ENCODE peak calls at places on chromosome 16, in ten cellular contexts. N, R, S, M, Y, E, W, C, I and G are unnamed samples.

GRCh38 chr16:19115148-19116021 is 1.6 kb downstream of the ITPRIPL2 start:
- DNase-seq in N (no peak), M (no peak), I (no peak), Y (peak; percentile 53), S (no peak), C (no peak), W (no peak), R (no peak), E (no peak), G (no peak)

GRCh38 chr16:56625140-56625942 is at the start of gene MT1E:
- DNase-seq in M (no peak), I (peak; percentile 72), R (peak; percentile 41), C (no peak), W (peak; percentile 89), N (peak; percentile 96), E (peak; percentile 74), S (no peak), Y (peak; percentile 88), G (no peak)

GRCh38 chr16:67349172-67349571 is 22.6 kb downstream of the LRRC36 start:
- DNase-seq in Y (no peak), C (no peak), S (no peak), N (no peak), M (no peak), I (peak; percentile 23), R (peak; percentile 24), E (peak; percentile 20), W (no peak), G (no peak)

GRCh38 chr16:58658796-58659211 is 25.8 kb downstream of the SLC38A7 start:
- DNase-seq in E (no peak), Y (no peak), C (no peak), I (no peak), M (no peak), R (no peak), W (no peak), N (no peak), S (no peak), G (no peak)

GRCh38 chr16:28935333-28935732 is 3.6 kb downstream of the CD19 start:
- DNase-seq in I (no peak), W (no peak), S (no peak), N (no peak), R (no peak), C (no peak), Y (no peak), M (no peak), E (no peak), G (no peak)

GRCh38 chr16:87278191-87279093 is 38.8 kb downstream of the C16orf95 start:
- DNase-seq in E (peak; percentile 58), M (peak; percentile 85), S (peak; percentile 89), C (peak; percentile 73), N (peak; percentile 85), Y (peak; percentile 78), I (peak; percentile 51), W (peak; percentile 83), R (peak; percentile 73), G (no peak)

GRCh38 chr16:79767597-79768280 is 167.2 kb upstream of the MAF start:
- DNase-seq in W (peak; percentile 45), M (no peak), E (peak; percentile 45), S (no peak), Y (no peak), R (peak; percentile 11), C (no peak), N (peak; percentile 15), I (peak; percentile 58), G (no peak)

GRCh38 chr16:75491876-75492275 is 3.4 kb downstream of the CHST6 start:
- DNase-seq in M (no peak), S (no peak), N (peak; percentile 38), C (no peak), I (peak; percentile 18), W (no peak), Y (no peak), E (peak; percentile 36), R (peak; percentile 28), G (no peak)

GRCh38 chr16:88730632-88731607 is 24.6 kb downstream of the CTU2 start:
- DNase-seq in R (no peak), C (no peak), N (no peak), S (no peak), Y (no peak), M (no peak), E (no peak), I (no peak), W (no peak), G (no peak)

GRCh38 chr16:53912155-53912554 is 208.2 kb downstream of the FTO start:
- DNase-seq in R (peak; percentile 7), S (no peak), I (peak; percentile 94), Y (no peak), M (peak; percentile 18), N (no peak), W (no peak), E (peak; percentile 89), C (no peak), G (no peak)

GRCh38 chr16:30740364-30741251 is 7.6 kb upstream of the PHKG2 start:
- DNase-seq in C (no peak), S (no peak), I (peak; percentile 97), N (peak; percentile 92), Y (peak; percentile 86), E (peak; percentile 98), W (peak; percentile 91), R (no peak), M (no peak), G (no peak)

GRCh38 chr16:5024632-5025031 is 9.1 kb downstream of the NAGPA start:
- DNase-seq in I (peak; percentile 54), M (no peak), Y (no peak), S (no peak), E (peak; percentile 45), N (peak; percentile 70), C (no peak), R (peak; percentile 30), W (no peak), G (no peak)
- TF ChIP-seq CTCF in I (peak; percentile 61), M (no peak), Y (peak; percentile 21), S (no peak), E (peak; percentile 22), N (peak; percentile 53), C (no peak), R (no peak), W (peak; percentile 39), G (no peak)

GRCh38 chr16:66152841-66153525 is 213.5 kb upstream of the CDH5 start:
- DNase-seq in S (no peak), R (peak; percentile 18), M (no peak), I (no peak), W (no peak), C (no peak), N (no peak), E (no peak), Y (no peak), G (no peak)
- TF ChIP-seq CTCF in S (no peak), R (no peak), M (no peak), I (no peak), W (no peak), C (no peak), N (no peak), E (no peak), Y (no peak), G (no peak)

GRCh38 chr16:363110-364090 is 6.9 kb downstream of the MRPL28 start:
- DNase-seq in N (no peak), R (no peak), M (no peak), C (no peak), W (peak; percentile 48), I (no peak), E (no peak), S (no peak), Y (no peak), G (no peak)
- TF ChIP-seq CTCF in N (no peak), R (no peak), M (no peak), C (no peak), W (no peak), I (no peak), E (no peak), S (no peak), Y (no peak), G (no peak)

GRCh38 chr16:2205967-2206313 is 686 bp downstream of the MLST8 start:
- DNase-seq in C (no peak), W (peak; percentile 72), M (no peak), R (no peak), E (no peak), I (no peak), Y (no peak), N (no peak), S (no peak), G (no peak)

GRCh38 chr16:2206420-2206779 is 1.1 kb downstream of the MLST8 start:
- DNase-seq in N (no peak), M (no peak), I (no peak), W (no peak), E (no peak), R (no peak), Y (no peak), C (no peak), S (no peak), G (no peak)

GRCh38 chr16:2206780-2207433 is 1.7 kb downstream of the MLST8 start:
- DNase-seq in S (no peak), E (no peak), W (no peak), M (no peak), I (no peak), R (no peak), C (no peak), N (no peak), Y (no peak), G (no peak)

GRCh38 chr16:2204727-2205103 is 539 bp upstream of the MLST8 start:
- DNase-seq in S (no peak), I (no peak), E (no peak), W (no peak), R (no peak), C (no peak), M (no peak), N (no peak), Y (no peak), G (no peak)

DNA sequence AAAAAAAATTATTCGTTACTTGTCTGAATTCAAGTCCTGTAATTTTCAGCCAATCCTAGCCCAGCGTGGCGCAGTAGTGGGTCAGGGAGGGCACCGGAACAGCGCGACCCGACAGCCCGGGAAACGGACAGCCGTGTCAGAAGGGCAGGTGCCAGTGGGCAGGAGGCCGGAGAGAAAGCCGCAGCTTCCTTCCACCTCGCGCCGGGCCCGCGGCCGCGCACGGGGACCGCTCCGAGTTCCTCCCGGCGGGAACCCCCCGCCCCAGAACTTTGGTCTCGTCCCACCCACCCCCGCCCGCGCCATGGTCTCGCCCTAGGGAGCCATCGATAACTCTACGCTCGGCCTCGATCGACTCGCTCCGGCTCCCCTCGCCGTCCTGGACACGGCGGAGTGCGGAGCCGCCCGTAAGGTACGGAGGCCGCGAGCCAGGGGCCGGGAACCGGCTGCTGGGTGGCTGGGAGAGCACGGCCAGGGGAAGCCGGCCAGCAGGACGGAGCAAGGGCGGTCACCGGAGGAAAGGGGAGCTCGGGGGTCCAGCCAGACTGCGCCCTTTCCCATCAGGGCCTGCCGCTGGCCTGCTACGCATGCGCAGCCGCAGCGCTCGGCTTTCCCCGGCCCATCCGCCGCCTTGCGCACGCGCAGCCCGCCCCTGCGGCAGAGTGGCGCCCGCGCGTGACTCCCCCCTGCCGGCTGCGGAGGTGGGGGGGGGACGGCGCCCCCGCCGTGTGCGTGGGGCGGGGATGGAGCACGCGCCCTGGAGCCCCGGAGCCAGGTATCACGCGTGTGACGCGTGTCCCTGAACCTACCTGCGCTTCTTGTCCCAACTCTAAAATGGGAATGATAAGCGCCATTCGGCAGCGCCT is at the start of gene MLST8:
- DNase-seq in C (peak; percentile 78), Y (peak; percentile 88), I (peak; percentile 77), E (peak; percentile 80), S (peak; percentile 82), N (peak; percentile 86), M (peak; percentile 99), R (peak; percentile 94), W (peak; percentile 95), G (peak; percentile 99)
- TF ChIP-seq CTCF in C (peak; percentile 38), Y (peak; percentile 28), I (peak; percentile 50), E (no peak), S (no peak), N (peak; percentile 15), M (no peak), R (peak; percentile 31), W (peak; percentile 24), G (no peak)

GRCh38 chr16:25031441-25032307 is 16.5 kb upstream of the ARHGAP17 start:
- DNase-seq in W (peak; percentile 92), N (peak; percentile 92), S (peak; percentile 80), R (peak; percentile 98), E (peak; percentile 94), M (peak; percentile 92), Y (peak; percentile 85), C (peak; percentile 77), I (peak; percentile 92), G (peak; percentile 69)
- TF ChIP-seq CTCF in W (no peak), N (no peak), S (no peak), R (no peak), E (no peak), M (no peak), Y (no peak), C (no peak), I (no peak), G (no peak)